ENCODE peak calls at places on chromosomes 16 and 17, in eight cellular contexts. One of them, this sample, is unnamed.

GRCh38 chr16:67968440-67969285 is at the start of gene SLC12A4:
- DNase-seq in ascending aorta: peak; percentile 94
- DNase-seq in CD8-positive, alpha-beta T cell: peak; percentile 86
- DNase-seq in small intestine: peak; percentile 59
- DNase-seq in tibial nerve: peak; percentile 65
- DNase-seq in uterus: peak; percentile 91
- DNase-seq in CD8-positive, alpha-beta memory T cell: peak; percentile 87
- DNase-seq in pancreas: peak; percentile 89
- DNase-seq in this sample: peak; percentile 85

GRCh38 chr16:59249049-59249448 is 514.9 kb upstream of the GOT2 start:
- DNase-seq in uterus: no peak
- DNase-seq in ascending aorta: no peak
- DNase-seq in CD8-positive, alpha-beta memory T cell: no peak
- DNase-seq in pancreas: no peak
- DNase-seq in CD8-positive, alpha-beta T cell: no peak
- DNase-seq in tibial nerve: no peak
- DNase-seq in small intestine: no peak
- DNase-seq in this sample: no peak

GRCh38 chr17:14150604-14151003 is 81.3 kb downstream of the COX10 start:
- DNase-seq in CD8-positive, alpha-beta T cell: no peak
- DNase-seq in CD8-positive, alpha-beta memory T cell: no peak
- DNase-seq in ascending aorta: no peak
- DNase-seq in uterus: no peak
- DNase-seq in tibial nerve: no peak
- DNase-seq in pancreas: no peak
- DNase-seq in small intestine: no peak
- DNase-seq in this sample: no peak

GRCh38 chr16:11603331-11603750 is 16.6 kb upstream of the LITAF start:
- DNase-seq in uterus: peak; percentile 72
- DNase-seq in ascending aorta: no peak
- DNase-seq in small intestine: no peak
- DNase-seq in tibial nerve: no peak
- DNase-seq in CD8-positive, alpha-beta T cell: no peak
- DNase-seq in pancreas: no peak
- DNase-seq in CD8-positive, alpha-beta memory T cell: no peak
- DNase-seq in this sample: no peak

GRCh38 chr16:46691720-46692119 is 2.3 kb downstream of the ORC6 start:
- DNase-seq in pancreas: no peak
- DNase-seq in CD8-positive, alpha-beta memory T cell: no peak
- DNase-seq in tibial nerve: no peak
- DNase-seq in small intestine: no peak
- DNase-seq in ascending aorta: no peak
- DNase-seq in uterus: no peak
- DNase-seq in CD8-positive, alpha-beta T cell: no peak
- DNase-seq in this sample: no peak

GRCh38 chr17:68399638-68400403 is 57.5 kb downstream of the WIPI1 start:
- DNase-seq in ascending aorta: no peak
- DNase-seq in CD8-positive, alpha-beta memory T cell: no peak
- DNase-seq in pancreas: no peak
- DNase-seq in CD8-positive, alpha-beta T cell: no peak
- DNase-seq in tibial nerve: no peak
- DNase-seq in small intestine: no peak
- DNase-seq in uterus: no peak
- DNase-seq in this sample: no peak

GRCh38 chr17:182164-182751 is 808 bp upstream of the DOC2B start:
- DNase-seq in tibial nerve: no peak
- DNase-seq in CD8-positive, alpha-beta T cell: no peak
- DNase-seq in CD8-positive, alpha-beta memory T cell: no peak
- DNase-seq in uterus: no peak
- DNase-seq in small intestine: no peak
- DNase-seq in ascending aorta: no peak
- DNase-seq in pancreas: peak; percentile 90
- DNase-seq in this sample: no peak

GRCh38 chr17:63429766-63430165 is 16.3 kb downstream of the CYB561 start:
- DNase-seq in pancreas: no peak
- DNase-seq in ascending aorta: no peak
- DNase-seq in uterus: no peak
- DNase-seq in CD8-positive, alpha-beta memory T cell: no peak
- DNase-seq in CD8-positive, alpha-beta T cell: no peak
- DNase-seq in small intestine: no peak
- DNase-seq in tibial nerve: no peak
- DNase-seq in this sample: no peak

GRCh38 chr16:78684655-78685400 is 585.4 kb downstream of the WWOX start:
- DNase-seq in small intestine: no peak
- DNase-seq in pancreas: no peak
- DNase-seq in uterus: peak; percentile 55
- DNase-seq in CD8-positive, alpha-beta memory T cell: no peak
- DNase-seq in ascending aorta: peak; percentile 78
- DNase-seq in CD8-positive, alpha-beta T cell: no peak
- DNase-seq in tibial nerve: peak; percentile 58
- DNase-seq in this sample: peak; percentile 79

GRCh38 chr16:11355862-11356261 is 10.6 kb downstream of the RMI2 start:
- DNase-seq in tibial nerve: no peak
- DNase-seq in small intestine: no peak
- DNase-seq in CD8-positive, alpha-beta T cell: no peak
- DNase-seq in pancreas: no peak
- DNase-seq in uterus: no peak
- DNase-seq in CD8-positive, alpha-beta memory T cell: no peak
- DNase-seq in ascending aorta: no peak
- DNase-seq in this sample: no peak

GRCh38 chr17:36749493-36749892 is 148.1 kb downstream of the MRM1 start:
- DNase-seq in tibial nerve: no peak
- DNase-seq in uterus: no peak
- DNase-seq in ascending aorta: no peak
- DNase-seq in pancreas: no peak
- DNase-seq in CD8-positive, alpha-beta memory T cell: no peak
- DNase-seq in small intestine: no peak
- DNase-seq in CD8-positive, alpha-beta T cell: no peak
- DNase-seq in this sample: no peak

GRCh38 chr17:68600123-68600880 is 865 bp downstream of the FAM20A start:
- DNase-seq in tibial nerve: no peak
- DNase-seq in uterus: peak; percentile 68
- DNase-seq in small intestine: no peak
- DNase-seq in CD8-positive, alpha-beta T cell: no peak
- DNase-seq in pancreas: no peak
- DNase-seq in ascending aorta: no peak
- DNase-seq in CD8-positive, alpha-beta memory T cell: peak; percentile 4
- DNase-seq in this sample: no peak

GRCh38 chr17:48505788-48506187 is 25.0 kb downstream of the HOXB1 start:
- DNase-seq in pancreas: no peak
- DNase-seq in uterus: no peak
- DNase-seq in ascending aorta: no peak
- DNase-seq in CD8-positive, alpha-beta T cell: no peak
- DNase-seq in small intestine: peak; percentile 38
- DNase-seq in tibial nerve: no peak
- DNase-seq in CD8-positive, alpha-beta memory T cell: no peak
- DNase-seq in this sample: no peak

GRCh38 chr16:28984619-28985135 is at the start of gene LAT:
- DNase-seq in ascending aorta: no peak
- DNase-seq in pancreas: no peak
- DNase-seq in small intestine: peak; percentile 27
- DNase-seq in tibial nerve: no peak
- DNase-seq in uterus: no peak
- DNase-seq in CD8-positive, alpha-beta T cell: peak; percentile 85
- DNase-seq in CD8-positive, alpha-beta memory T cell: peak; percentile 87
- DNase-seq in this sample: no peak

GRCh38 chr17:76549539-76549938 is 9.7 kb downstream of the PRCD start:
- DNase-seq in ascending aorta: no peak
- DNase-seq in uterus: no peak
- DNase-seq in pancreas: no peak
- DNase-seq in small intestine: no peak
- DNase-seq in CD8-positive, alpha-beta memory T cell: no peak
- DNase-seq in tibial nerve: no peak
- DNase-seq in CD8-positive, alpha-beta T cell: no peak
- DNase-seq in this sample: no peak

GRCh38 chr17:76549215-76549518 is 9.3 kb downstream of the PRCD start:
- DNase-seq in tibial nerve: no peak
- DNase-seq in uterus: no peak
- DNase-seq in small intestine: no peak
- DNase-seq in CD8-positive, alpha-beta T cell: no peak
- DNase-seq in CD8-positive, alpha-beta memory T cell: no peak
- DNase-seq in ascending aorta: no peak
- DNase-seq in pancreas: no peak
- DNase-seq in this sample: no peak

GRCh38 chr17:76551685-76552084 is 11.8 kb downstream of the PRCD start:
- DNase-seq in pancreas: no peak
- DNase-seq in small intestine: no peak
- DNase-seq in tibial nerve: no peak
- DNase-seq in uterus: no peak
- DNase-seq in ascending aorta: no peak
- DNase-seq in CD8-positive, alpha-beta memory T cell: no peak
- DNase-seq in CD8-positive, alpha-beta T cell: no peak
- DNase-seq in this sample: no peak

GRCh38 chr17:76548378-76549214 is 8.8 kb downstream of the PRCD start:
- DNase-seq in tibial nerve: no peak
- DNase-seq in pancreas: no peak
- DNase-seq in CD8-positive, alpha-beta memory T cell: no peak
- DNase-seq in small intestine: no peak
- DNase-seq in uterus: no peak
- DNase-seq in ascending aorta: no peak
- DNase-seq in CD8-positive, alpha-beta T cell: no peak
- DNase-seq in this sample: no peak

DNA sequence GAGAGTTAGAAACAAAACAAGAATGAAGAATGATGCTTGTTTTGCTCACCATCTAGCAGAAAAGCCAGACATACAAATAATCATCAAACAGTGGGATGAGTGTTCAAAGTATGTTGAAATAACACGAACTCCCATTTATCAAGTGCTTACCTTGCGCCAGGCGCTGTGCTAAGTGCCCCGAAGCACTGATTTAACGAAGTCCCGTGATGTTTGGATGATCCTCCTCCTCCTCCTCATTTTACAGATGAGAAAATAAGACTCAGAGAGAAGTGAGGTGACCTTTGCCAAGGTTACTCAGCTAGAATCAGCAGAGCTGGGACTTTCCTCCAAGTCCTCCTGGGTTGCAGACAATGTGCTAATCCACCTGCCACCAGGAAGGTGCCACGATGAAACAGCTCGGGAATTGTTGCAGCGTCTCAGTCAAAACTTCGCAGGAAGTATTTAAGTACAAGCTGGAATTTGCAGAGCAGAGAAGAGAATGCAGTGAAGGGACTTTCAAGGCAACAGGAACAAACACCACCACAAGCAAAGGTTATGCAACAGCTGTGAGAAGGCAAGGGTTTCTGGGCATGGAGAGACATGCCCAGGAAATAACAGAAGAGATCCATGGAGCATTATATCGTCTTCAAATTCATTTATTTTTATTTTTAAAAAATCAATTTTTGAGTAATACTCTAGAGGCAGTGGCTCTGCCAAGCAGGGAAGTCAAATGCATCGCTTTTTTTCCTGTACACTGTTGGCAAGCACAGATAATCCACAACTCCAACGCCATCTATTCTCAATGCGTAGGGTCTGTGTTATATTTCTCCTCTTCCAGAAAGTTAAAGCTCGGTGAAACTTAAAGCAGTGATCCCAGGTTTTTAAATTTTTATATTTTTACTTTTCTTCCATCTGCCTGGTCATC is 11.1 kb downstream of the PRCD start:
- DNase-seq in CD8-positive, alpha-beta T cell: no peak
- DNase-seq in CD8-positive, alpha-beta memory T cell: no peak
- DNase-seq in small intestine: peak; percentile 29
- DNase-seq in tibial nerve: no peak
- DNase-seq in ascending aorta: no peak
- DNase-seq in pancreas: no peak
- DNase-seq in uterus: no peak
- DNase-seq in this sample: no peak
- H3K4me1 ChIP-seq in CD8-positive, alpha-beta T cell: peaks cover 7% of the 10 kb centered on the region
- H3K4me1 ChIP-seq in CD8-positive, alpha-beta memory T cell: peaks cover 7% of the 10 kb centered on the region
- H3K4me1 ChIP-seq in small intestine: no peaks in the 10 kb centered on the region
- H3K4me1 ChIP-seq in tibial nerve: no peaks in the 10 kb centered on the region
- H3K4me1 ChIP-seq in ascending aorta: no peaks in the 10 kb centered on the region
- H3K4me1 ChIP-seq in pancreas: peaks cover 19% of the 10 kb centered on the region
- H3K4me1 ChIP-seq in uterus: no peaks in the 10 kb centered on the region
- H3K4me1 ChIP-seq in this sample: peaks cover 50% of the 10 kb centered on the region

GRCh38 chr17:38466346-38467315 is 38.4 kb downstream of the ARHGAP23 start:
- DNase-seq in pancreas: no peak
- DNase-seq in small intestine: no peak
- DNase-seq in uterus: peak; percentile 36
- DNase-seq in CD8-positive, alpha-beta T cell: no peak
- DNase-seq in tibial nerve: no peak
- DNase-seq in CD8-positive, alpha-beta memory T cell: no peak
- DNase-seq in ascending aorta: no peak
- DNase-seq in this sample: no peak
- H3K4me3 ChIP-seq in pancreas: no peak overlapping the region
- H3K4me3 ChIP-seq in small intestine: no peak overlapping the region
- H3K4me3 ChIP-seq in uterus: peak overlapping the region; percentile 55
- H3K4me3 ChIP-seq in CD8-positive, alpha-beta T cell: no peak overlapping the region
- H3K4me3 ChIP-seq in tibial nerve: no peak overlapping the region
- H3K4me3 ChIP-seq in CD8-positive, alpha-beta memory T cell: no peak overlapping the region
- H3K4me3 ChIP-seq in ascending aorta: peak overlapping the region; percentile 54
- H3K4me3 ChIP-seq in this sample: peak overlapping the region; percentile 55

GRCh38 chr17:79587945-79588344 is 22.9 kb downstream of the RBFOX3 start:
- DNase-seq in pancreas: no peak
- DNase-seq in small intestine: no peak
- DNase-seq in tibial nerve: no peak
- DNase-seq in CD8-positive, alpha-beta memory T cell: no peak
- DNase-seq in ascending aorta: no peak
- DNase-seq in uterus: no peak
- DNase-seq in CD8-positive, alpha-beta T cell: no peak
- DNase-seq in this sample: no peak
- H3K27ac ChIP-seq in pancreas: no peak overlapping the region
- H3K27ac ChIP-seq in small intestine: no peak overlapping the region
- H3K27ac ChIP-seq in tibial nerve: no peak overlapping the region
- H3K27ac ChIP-seq in CD8-positive, alpha-beta memory T cell: no peak overlapping the region
- H3K27ac ChIP-seq in ascending aorta: no peak overlapping the region
- H3K27ac ChIP-seq in uterus: no peak overlapping the region
- H3K27ac ChIP-seq in CD8-positive, alpha-beta T cell: no peak overlapping the region
- H3K27ac ChIP-seq in this sample: no peak overlapping the region

GRCh38 chr16:54346046-54346445 is 59.5 kb upstream of the IRX3 start:
- DNase-seq in small intestine: no peak
- DNase-seq in CD8-positive, alpha-beta T cell: no peak
- DNase-seq in uterus: no peak
- DNase-seq in ascending aorta: no peak
- DNase-seq in CD8-positive, alpha-beta memory T cell: no peak
- DNase-seq in tibial nerve: no peak
- DNase-seq in pancreas: no peak
- DNase-seq in this sample: no peak
- H3K4me1 ChIP-seq in small intestine: no peaks in the 10 kb centered on the region
- H3K4me1 ChIP-seq in CD8-positive, alpha-beta T cell: no peaks in the 10 kb centered on the region
- H3K4me1 ChIP-seq in uterus: no peaks in the 10 kb centered on the region
- H3K4me1 ChIP-seq in ascending aorta: no peaks in the 10 kb centered on the region
- H3K4me1 ChIP-seq in CD8-positive, alpha-beta memory T cell: no peaks in the 10 kb centered on the region
- H3K4me1 ChIP-seq in tibial nerve: no peaks in the 10 kb centered on the region
- H3K4me1 ChIP-seq in pancreas: no peaks in the 10 kb centered on the region
- H3K4me1 ChIP-seq in this sample: no peaks in the 10 kb centered on the region

DNA sequence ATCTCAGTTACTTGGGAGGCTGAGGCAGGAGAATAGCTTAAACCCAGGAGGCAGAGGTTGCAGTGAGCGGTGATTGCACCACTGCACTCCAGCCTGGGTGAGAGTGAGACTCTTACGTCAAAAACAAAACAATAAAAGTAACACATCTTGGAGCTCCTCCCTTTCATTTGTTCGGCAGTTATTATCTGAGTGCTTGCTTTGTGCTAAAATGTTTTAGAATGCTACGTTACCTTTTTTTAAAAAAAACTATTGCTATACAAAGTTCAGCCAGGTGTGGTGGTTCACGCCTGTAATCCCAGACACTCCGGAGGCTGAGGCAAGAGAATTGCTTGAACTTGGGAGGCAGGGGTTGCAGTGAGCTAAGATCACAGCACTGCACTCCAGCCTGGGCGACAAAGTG is 15.8 kb downstream of the IST1 start:
- DNase-seq in CD8-positive, alpha-beta memory T cell: no peak
- DNase-seq in pancreas: no peak
- DNase-seq in tibial nerve: no peak
- DNase-seq in CD8-positive, alpha-beta T cell: no peak
- DNase-seq in small intestine: peak; percentile 51
- DNase-seq in uterus: no peak
- DNase-seq in ascending aorta: no peak
- DNase-seq in this sample: no peak
- H3K4me3 ChIP-seq in CD8-positive, alpha-beta memory T cell: no peak overlapping the region
- H3K4me3 ChIP-seq in pancreas: no peak overlapping the region
- H3K4me3 ChIP-seq in tibial nerve: no peak overlapping the region
- H3K4me3 ChIP-seq in CD8-positive, alpha-beta T cell: no peak overlapping the region
- H3K4me3 ChIP-seq in small intestine: no peak overlapping the region
- H3K4me3 ChIP-seq in uterus: no peak overlapping the region
- H3K4me3 ChIP-seq in ascending aorta: no peak overlapping the region
- H3K4me3 ChIP-seq in this sample: no peak overlapping the region

This sample was measured in right atrium auricular region.